ENCODE peak calls at places on chromosomes 11 and 22, in four cellular contexts. P is K562, I is GM12878, G is HepG2. M is an unnamed sample.

GRCh38 chr22:38792833-38793232 is 1.1 kb downstream of the DNAL4 start:
- DNase-seq in P (no peak), I (no peak), G (no peak), M (no peak)

GRCh38 chr11:111417766-111418435 is 38.8 kb upstream of the POU2AF1 start:
- DNase-seq in P (no peak), I (peak; percentile 96), G (no peak), M (no peak)

GRCh38 chr11:70491696-70492472 is 93.6 kb downstream of the CTTN start:
- DNase-seq in P (no peak), I (no peak), G (no peak), M (no peak)

GRCh38 chr11:69909561-69910518 is 90.6 kb upstream of the FGF3 start:
- DNase-seq in P (peak; percentile 65), I (no peak), G (no peak), M (no peak)

GRCh38 chr11:23205156-23205871 is 345.0 kb upstream of the CCDC179 start:
- DNase-seq in P (no peak), I (no peak), G (no peak), M (no peak)

GRCh38 chr11:70105755-70106571 is 27.8 kb downstream of the ANO1 start:
- DNase-seq in P (no peak), I (no peak), G (no peak), M (no peak)

GRCh38 chr22:19577422-19577966 is 53.3 kb upstream of the CLDN5 start:
- DNase-seq in P (peak; percentile 47), I (no peak), G (no peak), M (no peak)

GRCh38 chr11:30468881-30469280 is 117.3 kb downstream of the MPPED2 start:
- DNase-seq in P (no peak), I (no peak), G (no peak), M (no peak)

GRCh38 chr11:87600938-87601337 is 563.2 kb downstream of the TMEM135 start:
- DNase-seq in P (no peak), I (no peak), G (no peak), M (no peak)

GRCh38 chr22:31346733-31347250 is 646 bp upstream of the PATZ1 start:
- DNase-seq in P (peak; percentile 57), I (no peak), G (peak; percentile 68), M (peak; percentile 50)

GRCh38 chr11:75263944-75264349 is 23.4 kb downstream of the TPBGL start:
- DNase-seq in P (no peak), I (no peak), G (no peak), M (no peak)
- TF ChIP-seq MYC in P (no peak), I (no peak), G (no peak), M (no peak)

GRCh38 chr22:49966716-49967332 is 6.3 kb downstream of the PIM3 start:
- DNase-seq in P (no peak), I (no peak), G (peak; percentile 80), M (no peak)
- TF ChIP-seq RAD21 in P (no peak), I (no peak), G (no peak), M (no peak)

GRCh38 chr11:325796-326591 is 5.3 kb upstream of the IFITM3 start:
- DNase-seq in P (no peak), I (no peak), G (no peak), M (no peak)
- TF ChIP-seq MYC in P (no peak), I (no peak), G (no peak), M (no peak)

DNA sequence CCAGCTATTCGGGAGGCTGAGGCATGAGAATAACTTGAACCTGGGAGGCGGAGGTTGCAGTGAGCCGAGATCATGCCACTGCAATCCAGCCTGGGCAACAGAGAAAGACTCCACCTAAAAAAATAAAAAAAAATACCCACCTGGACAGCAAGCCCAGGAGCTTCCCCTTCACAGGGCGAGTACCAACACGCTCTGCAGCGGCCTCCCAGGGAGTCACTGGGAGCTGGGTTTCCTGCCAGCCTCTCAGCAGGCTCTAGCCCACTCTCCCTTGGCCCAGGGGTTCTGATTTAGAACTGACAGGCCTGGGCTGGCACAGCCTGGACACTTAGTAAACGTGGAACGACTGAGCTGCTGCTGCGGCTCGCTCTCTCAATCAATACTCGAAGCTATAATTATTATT is 2.0 kb upstream of the CABP7 start:
- DNase-seq in P (no peak), I (no peak), G (no peak), M (no peak)
- TF ChIP-seq RAD21 in P (no peak), I (no peak), G (no peak), M (no peak)

DNA sequence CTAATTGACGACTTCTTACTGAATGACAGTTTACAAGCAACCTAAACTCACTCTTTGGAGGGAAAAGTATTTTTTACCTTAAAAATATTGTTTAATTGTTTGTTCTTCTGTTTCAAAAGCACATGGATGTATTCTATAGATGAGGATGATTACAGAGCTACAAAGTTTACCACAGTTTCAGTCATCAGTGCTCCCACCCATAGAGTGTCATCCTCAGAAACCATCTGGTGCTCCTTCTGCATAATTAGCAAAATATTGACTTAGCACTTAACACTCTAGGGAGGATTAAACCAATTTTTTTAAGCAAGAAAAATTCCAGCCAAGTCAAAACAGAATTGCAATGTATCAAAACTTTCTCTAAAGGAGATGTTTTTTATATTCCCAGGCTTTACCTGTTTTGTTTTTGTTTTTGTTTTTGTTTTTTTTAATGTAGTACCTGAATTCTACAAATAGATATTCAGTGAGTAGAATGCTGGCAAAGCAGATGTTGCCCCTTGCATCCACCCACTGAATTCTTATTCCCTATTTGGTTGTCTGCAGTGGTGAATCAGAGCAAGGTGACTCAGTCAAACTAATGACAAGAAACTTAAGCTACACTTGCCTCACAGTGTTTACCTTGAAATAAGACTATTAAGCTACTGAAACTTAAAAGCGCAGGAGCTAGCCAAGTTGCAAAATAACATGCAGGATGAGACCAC is 154.9 kb upstream of the SOX6 start:
- DNase-seq in P (no peak), I (no peak), G (no peak), M (no peak)
- TF ChIP-seq MYC in P (no peak), I (no peak), G (no peak), M (no peak)

M was measured in A549.